ENCODE peak calls at places on chromosomes 4 and X, in six cellular contexts. W is GM06990; H is IMR-90; G is CD4-positive, alpha-beta T cell; J is kidney epithelial cell; S is glutamatergic neuron. T is an unnamed sample.

GRCh38 chr4:184343400-184344177 is 125.9 kb upstream of the ENPP6 start:
- DNase-seq in W (peak), H (peak), G (peak), J (peak), S (peak), T (peak)

GRCh38 chr4:86939123-86939522 is 4.3 kb downstream of the AFF1 start:
- DNase-seq in W (peak), H (no peak), G (no peak), J (no peak), S (no peak), T (peak)

GRCh38 chrX:26442340-26442739 is 226.4 kb downstream of the MAGEB5 start:
- DNase-seq in W (no peak), H (peak), G (no peak), J (no peak), S (no peak), T (peak)

GRCh38 chrX:141760761-141761160 is 62.2 kb upstream of the SPANXD start:
- DNase-seq in W (no peak), H (peak), G (no peak), J (peak), S (no peak), T (peak)

GRCh38 chrX:47623540-47624027 is 3.9 kb upstream of the SYN1 start:
- DNase-seq in W (no peak), H (peak), G (peak), J (peak), S (peak), T (peak)

GRCh38 chrX:65706041-65706828 is 38.8 kb downstream of the MSN start:
- DNase-seq in W (peak), H (peak), G (no peak), J (no peak), S (no peak), T (peak)

GRCh38 chrX:2680486-2681348 is 10.4 kb upstream of the CD99 start:
- DNase-seq in W (no peak), H (no peak), G (no peak), J (no peak), S (no peak), T (no peak)

GRCh38 chr4:47528651-47529050 is 43.6 kb downstream of the ATP10D start:
- DNase-seq in W (no peak), H (peak), G (no peak), J (no peak), S (no peak), T (peak)

GRCh38 chr4:10983274-10983673 is 298.7 kb upstream of the CLNK start:
- DNase-seq in W (no peak), H (no peak), G (no peak), J (no peak), S (no peak), T (peak)

GRCh38 chr4:186669159-186669720 is 54.4 kb downstream of the FAT1 start:
- DNase-seq in W (no peak), H (peak), G (no peak), J (no peak), S (peak), T (peak)

GRCh38 chr4:27239651-27240050 is 379.0 kb downstream of the STIM2 start:
- DNase-seq in W (no peak), H (no peak), G (no peak), J (no peak), S (no peak), T (peak)

GRCh38 chr4:8694226-8694625 is 101.7 kb downstream of the CPZ start:
- DNase-seq in W (no peak), H (no peak), G (no peak), J (no peak), S (no peak), T (no peak)

GRCh38 chr4:124028172-124028571 is 631.6 kb downstream of the SPRY1 start:
- DNase-seq in W (no peak), H (peak), G (no peak), J (no peak), S (no peak), T (no peak)

GRCh38 chr4:117134386-117134785 is 49.0 kb upstream of the TRAM1L1 start:
- DNase-seq in W (no peak), H (peak), G (no peak), J (peak), S (peak), T (peak)

GRCh38 chrX:136185409-136186022 is 38.2 kb downstream of the FHL1 start:
- DNase-seq in W (no peak), H (peak), G (no peak), J (no peak), S (no peak), T (no peak)

GRCh38 chr4:101954975-101955678 is 164.6 kb downstream of the BANK1 start:
- DNase-seq in W (no peak), H (no peak), G (no peak), J (no peak), S (no peak), T (no peak)

DNA sequence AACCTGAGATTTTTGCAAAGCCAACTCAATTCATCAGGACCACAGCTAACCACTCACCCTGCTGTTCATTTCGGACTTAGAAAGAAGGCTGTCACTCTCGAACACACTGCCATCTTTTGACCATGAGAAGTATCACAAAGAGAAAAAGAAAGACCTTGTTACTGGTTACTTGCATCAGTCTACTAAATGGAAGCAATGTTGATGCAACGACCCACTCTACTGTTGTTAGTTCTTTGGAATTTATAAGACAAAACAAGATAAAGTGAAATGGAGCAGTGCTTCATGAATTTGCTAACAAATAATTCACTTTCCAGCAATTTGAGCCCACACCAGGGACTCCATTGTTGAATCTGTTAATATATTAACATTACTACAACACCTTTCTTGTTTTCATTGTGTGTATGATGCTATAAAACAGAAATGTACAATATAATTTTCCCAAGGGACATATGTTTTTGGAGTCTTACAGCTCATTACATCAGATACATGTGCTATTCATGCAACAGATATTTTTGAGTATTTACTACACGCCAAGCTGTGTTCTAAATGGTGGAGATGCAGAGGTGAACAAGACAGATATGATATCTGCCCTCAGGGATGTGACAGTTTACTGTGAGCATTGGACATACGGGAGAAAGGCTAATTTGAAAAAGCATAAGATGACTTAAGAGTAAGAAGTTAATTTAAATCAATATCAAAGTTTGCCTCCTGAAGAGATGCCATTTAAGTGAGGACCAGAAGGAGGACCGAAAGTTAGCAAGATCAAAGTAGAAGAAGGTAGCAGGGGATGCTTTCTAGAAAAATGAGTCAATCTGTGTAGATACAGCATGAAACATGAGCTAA is 87.2 kb downstream of the AREG start:
- DNase-seq in W (peak), H (peak), G (no peak), J (peak), S (no peak), T (peak)
- TF ChIP-seq CTCF in W (peak), H (peak), G (peak), J (peak), S (no peak), T (peak)

GRCh38 chr4:88054229-88054628 is 46.8 kb downstream of the PKD2 start:
- DNase-seq in W (no peak), H (no peak), G (no peak), J (no peak), S (no peak), T (no peak)

GRCh38 chr4:88059781-88060180 is 52.3 kb downstream of the PKD2 start:
- DNase-seq in W (no peak), H (no peak), G (no peak), J (no peak), S (no peak), T (no peak)

GRCh38 chr4:88060431-88060830 is 53.0 kb downstream of the PKD2 start:
- DNase-seq in W (no peak), H (no peak), G (no peak), J (no peak), S (no peak), T (no peak)

GRCh38 chr4:88058295-88058694 is 50.9 kb downstream of the PKD2 start:
- DNase-seq in W (no peak), H (no peak), G (no peak), J (no peak), S (no peak), T (no peak)

DNA sequence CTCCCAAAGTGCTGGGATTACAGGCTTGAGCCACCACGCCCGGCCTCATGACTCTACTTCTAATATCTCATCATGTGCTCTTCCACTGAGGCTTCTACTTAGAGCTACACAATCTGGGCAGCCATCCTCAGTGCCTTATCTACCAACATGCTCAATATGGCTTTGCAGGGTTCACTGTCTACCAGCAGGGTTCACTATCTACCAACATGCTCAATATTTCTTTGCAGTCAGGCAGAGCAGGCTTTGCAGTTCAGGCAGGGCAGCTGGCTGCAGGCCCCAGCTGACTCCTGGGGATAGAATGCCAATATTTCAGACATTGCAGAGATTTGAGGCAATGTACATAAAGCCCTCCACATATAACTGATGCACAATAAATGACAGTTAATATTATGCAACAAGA is 47.5 kb downstream of the PKD2 start:
- DNase-seq in W (no peak), H (peak), G (no peak), J (no peak), S (peak), T (peak)
- TF ChIP-seq CTCF in W (peak), H (peak), G (no peak), J (peak), S (peak), T (peak)

DNA sequence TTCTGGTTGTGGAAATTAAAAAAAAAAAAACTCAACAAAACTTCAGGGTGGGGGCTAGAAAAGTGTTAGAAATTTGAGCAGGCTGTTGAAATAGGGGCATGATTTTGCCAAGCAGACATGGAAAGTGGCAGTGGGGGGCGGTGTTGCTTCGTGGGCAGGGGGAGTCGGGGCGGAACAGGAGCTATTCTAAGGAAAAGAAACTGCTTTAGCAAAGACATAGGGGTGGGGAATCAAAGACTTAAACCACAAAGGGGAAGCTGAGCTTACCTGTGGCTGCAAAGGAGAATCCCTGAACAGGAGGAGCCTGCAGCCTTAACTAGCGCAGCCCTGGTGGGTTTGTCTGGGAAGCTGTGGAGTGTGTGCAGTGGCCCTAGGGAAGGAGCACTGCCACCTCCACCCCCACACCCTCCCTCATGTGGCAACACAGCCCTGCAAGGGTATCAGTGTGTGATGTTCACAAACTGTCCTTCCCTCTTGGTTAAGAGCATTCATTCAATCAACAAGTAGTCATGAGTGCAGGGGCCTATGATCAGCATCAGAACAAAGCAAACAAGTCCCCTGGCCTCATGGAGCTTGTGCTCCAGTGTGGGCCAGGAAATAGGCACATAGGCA is 20.5 kb downstream of the SEL1L3 start:
- DNase-seq in W (peak), H (no peak), G (peak), J (no peak), S (no peak), T (no peak)
- TF ChIP-seq CTCF in W (peak), H (no peak), G (peak), J (peak), S (no peak), T (no peak)

DNA sequence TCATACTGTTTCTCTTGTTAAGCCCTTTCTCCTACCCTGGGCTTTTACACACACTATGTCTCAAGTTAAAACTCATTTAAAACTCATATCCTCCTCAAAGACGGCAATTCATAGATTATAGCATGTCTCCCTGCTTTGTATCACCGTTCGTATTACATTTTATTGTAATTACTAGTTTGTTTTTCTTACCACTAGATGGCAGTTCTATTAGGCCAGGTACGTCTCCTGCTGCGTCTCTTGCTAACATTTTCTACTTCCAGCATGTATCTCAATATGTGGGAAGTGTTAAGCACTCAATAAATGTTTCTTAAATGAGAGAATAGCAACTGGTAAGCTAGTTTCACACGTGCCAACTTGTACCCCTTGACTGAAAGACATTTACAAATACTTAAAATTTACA is 450.3 kb upstream of the PCDH7 start:
- DNase-seq in W (no peak), H (no peak), G (no peak), J (no peak), S (no peak), T (peak)
- TF ChIP-seq CTCF in W (peak), H (no peak), G (no peak), J (peak), S (no peak), T (peak)

GRCh38 chr4:52865305-52865704 is 3.2 kb downstream of the RASL11B start:
- DNase-seq in W (no peak), H (no peak), G (no peak), J (no peak), S (no peak), T (no peak)
- TF ChIP-seq CTCF in W (no peak), H (no peak), G (no peak), J (no peak), S (no peak), T (no peak)

GRCh38 chrX:118634336-118634735 is 93.1 kb upstream of the IL13RA1 start:
- DNase-seq in W (no peak), H (no peak), G (no peak), J (no peak), S (no peak), T (no peak)

GRCh38 chrX:118633530-118633929 is 93.9 kb upstream of the IL13RA1 start:
- DNase-seq in W (no peak), H (no peak), G (no peak), J (no peak), S (no peak), T (no peak)

GRCh38 chrX:118632862-118633261 is 94.5 kb upstream of the IL13RA1 start:
- DNase-seq in W (no peak), H (no peak), G (no peak), J (no peak), S (no peak), T (no peak)

GRCh38 chrX:118637997-118638396 is 89.4 kb upstream of the IL13RA1 start:
- DNase-seq in W (no peak), H (peak), G (no peak), J (no peak), S (no peak), T (peak)
- TF ChIP-seq CTCF in W (no peak), H (peak), G (no peak), J (peak), S (no peak), T (peak)

DNA sequence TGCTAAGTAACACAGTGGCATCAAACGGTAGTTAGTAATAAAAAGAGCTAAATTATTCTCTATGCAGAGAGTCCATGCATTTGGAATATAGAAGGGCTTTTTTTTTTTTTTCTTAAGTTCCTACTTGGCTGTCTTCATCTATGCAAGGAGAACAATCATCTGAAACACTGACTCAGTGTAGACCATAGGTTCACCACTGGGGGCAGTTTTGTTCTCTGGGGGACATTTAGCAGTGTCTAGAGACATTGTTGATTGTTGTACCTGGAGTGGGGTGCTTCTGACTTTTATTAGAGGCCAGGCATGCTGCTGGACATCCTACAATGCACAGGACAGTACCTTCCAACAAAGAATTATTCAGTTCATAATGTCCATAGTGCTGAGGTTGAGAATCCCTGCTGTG is 41.2 kb downstream of the TMA16 start:
- DNase-seq in W (no peak), H (no peak), G (no peak), J (no peak), S (no peak), T (no peak)
- TF ChIP-seq CTCF in W (peak), H (no peak), G (no peak), J (no peak), S (no peak), T (no peak)

GRCh38 chr4:23856630-23857029 is 33.2 kb downstream of the PPARGC1A start:
- DNase-seq in W (no peak), H (no peak), G (no peak), J (no peak), S (no peak), T (no peak)

GRCh38 chr4:23855912-23856605 is 33.8 kb downstream of the PPARGC1A start:
- DNase-seq in W (no peak), H (peak), G (no peak), J (no peak), S (no peak), T (peak)

GRCh38 chr4:23861897-23862296 is 27.9 kb downstream of the PPARGC1A start:
- DNase-seq in W (no peak), H (no peak), G (no peak), J (no peak), S (no peak), T (no peak)

GRCh38 chr4:23853986-23854385 is 35.9 kb downstream of the PPARGC1A start:
- DNase-seq in W (no peak), H (no peak), G (no peak), J (no peak), S (no peak), T (no peak)

DNA sequence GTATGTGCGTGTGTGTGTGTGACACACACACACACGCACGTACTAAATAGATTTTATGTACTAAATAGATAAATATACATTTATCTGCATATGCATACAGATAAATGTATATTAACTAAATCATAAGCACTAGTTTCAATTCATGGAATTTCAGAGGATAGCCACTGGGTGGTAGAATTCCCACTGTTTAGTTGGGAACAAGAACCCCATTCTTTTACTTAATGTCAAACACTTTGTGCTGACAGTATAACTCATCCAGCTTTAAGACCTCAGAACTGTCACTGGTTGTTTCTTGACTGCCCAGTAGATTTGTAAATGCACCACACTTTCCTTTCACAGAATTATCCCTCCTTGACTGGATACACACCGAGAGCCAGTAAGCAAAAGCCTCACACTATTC is 32.5 kb downstream of the PPARGC1A start:
- DNase-seq in W (no peak), H (peak), G (no peak), J (no peak), S (no peak), T (peak)
- TF ChIP-seq CTCF in W (no peak), H (peak), G (no peak), J (no peak), S (no peak), T (peak)

DNA sequence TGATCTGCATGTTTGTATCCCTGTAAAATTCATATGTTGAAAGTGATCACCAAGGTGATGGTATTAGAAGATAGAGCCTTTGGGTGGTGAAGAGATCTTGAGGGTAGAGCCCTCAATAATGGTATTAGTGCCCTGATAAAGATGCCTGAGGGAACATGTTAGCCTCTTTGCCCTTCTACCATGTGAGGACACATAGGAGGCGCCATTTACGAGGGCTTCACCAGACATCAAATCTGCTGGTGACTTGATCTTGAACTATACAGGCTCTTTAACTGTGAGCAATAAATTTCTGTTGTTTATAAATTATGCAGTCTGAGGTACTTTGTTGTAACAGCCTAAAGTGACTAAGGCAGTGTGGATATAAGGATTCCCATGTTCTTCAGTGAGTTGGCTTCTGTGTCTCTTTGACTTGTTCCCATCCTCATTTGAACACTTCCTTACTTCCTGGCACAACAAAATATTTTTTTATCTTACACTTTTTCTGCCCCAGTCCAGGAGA is 11.8 kb downstream of the MOB1B start:
- DNase-seq in W (no peak), H (peak), G (no peak), J (no peak), S (no peak), T (peak)
- TF ChIP-seq CTCF in W (no peak), H (peak), G (no peak), J (no peak), S (no peak), T (no peak)

T was measured in epithelial cell of esophagus.